ENCODE peak calls at places on chromosomes 3 and 15, in four cellular contexts. One of them, this sample, is unnamed.

GRCh38 chr15:84731774-84732173 is 15.8 kb upstream of the SEC11A start:
- DNase-seq in left ventricle myocardium inferior: no peak
- DNase-seq in activated CD8-positive, alpha-beta memory T cell treated with anti-CD3 and anti-CD28 coated beads for 48 hours: no peak
- DNase-seq in nephron progenitor cell: no peak
- DNase-seq in this sample: no peak

GRCh38 chr3:123028233-123028828 is 768 bp upstream of the SEMA5B start:
- DNase-seq in left ventricle myocardium inferior: no peak
- DNase-seq in activated CD8-positive, alpha-beta memory T cell treated with anti-CD3 and anti-CD28 coated beads for 48 hours: no peak
- DNase-seq in nephron progenitor cell: peak
- DNase-seq in this sample: peak

GRCh38 chr3:75272708-75273107 is 391.4 kb upstream of the FRG2C start:
- DNase-seq in left ventricle myocardium inferior: no peak
- DNase-seq in activated CD8-positive, alpha-beta memory T cell treated with anti-CD3 and anti-CD28 coated beads for 48 hours: no peak
- DNase-seq in nephron progenitor cell: no peak
- DNase-seq in this sample: peak

GRCh38 chr3:73245459-73245858 is 184.0 kb downstream of the EBLN2 start:
- DNase-seq in left ventricle myocardium inferior: no peak
- DNase-seq in activated CD8-positive, alpha-beta memory T cell treated with anti-CD3 and anti-CD28 coated beads for 48 hours: no peak
- DNase-seq in nephron progenitor cell: no peak
- DNase-seq in this sample: no peak

GRCh38 chr3:53969086-53969485 is 77.4 kb upstream of the SELENOK start:
- DNase-seq in left ventricle myocardium inferior: no peak
- DNase-seq in activated CD8-positive, alpha-beta memory T cell treated with anti-CD3 and anti-CD28 coated beads for 48 hours: no peak
- DNase-seq in nephron progenitor cell: no peak
- DNase-seq in this sample: no peak

GRCh38 chr3:95387242-95388021 is 1324.6 kb downstream of the NSUN3 start:
- DNase-seq in left ventricle myocardium inferior: no peak
- DNase-seq in activated CD8-positive, alpha-beta memory T cell treated with anti-CD3 and anti-CD28 coated beads for 48 hours: no peak
- DNase-seq in nephron progenitor cell: no peak
- DNase-seq in this sample: no peak

GRCh38 chr3:16329792-16330061 is 64.7 kb downstream of the OXNAD1 start:
- DNase-seq in left ventricle myocardium inferior: no peak
- DNase-seq in activated CD8-positive, alpha-beta memory T cell treated with anti-CD3 and anti-CD28 coated beads for 48 hours: no peak
- DNase-seq in nephron progenitor cell: no peak
- DNase-seq in this sample: no peak

GRCh38 chr15:65576669-65577068 is 34.3 kb downstream of the INTS14 start:
- DNase-seq in left ventricle myocardium inferior: no peak
- DNase-seq in activated CD8-positive, alpha-beta memory T cell treated with anti-CD3 and anti-CD28 coated beads for 48 hours: no peak
- DNase-seq in nephron progenitor cell: no peak
- DNase-seq in this sample: no peak

GRCh38 chr3:1587426-1587825 is 494.6 kb downstream of the CNTN6 start:
- DNase-seq in left ventricle myocardium inferior: no peak
- DNase-seq in activated CD8-positive, alpha-beta memory T cell treated with anti-CD3 and anti-CD28 coated beads for 48 hours: no peak
- DNase-seq in nephron progenitor cell: no peak
- DNase-seq in this sample: no peak

GRCh38 chr15:31842532-31843195 is 187.7 kb upstream of the CHRNA7 start:
- DNase-seq in left ventricle myocardium inferior: no peak
- DNase-seq in activated CD8-positive, alpha-beta memory T cell treated with anti-CD3 and anti-CD28 coated beads for 48 hours: no peak
- DNase-seq in nephron progenitor cell: no peak
- DNase-seq in this sample: no peak

GRCh38 chr3:66386925-66387650 is 113.7 kb downstream of the LRIG1 start:
- DNase-seq in left ventricle myocardium inferior: no peak
- DNase-seq in activated CD8-positive, alpha-beta memory T cell treated with anti-CD3 and anti-CD28 coated beads for 48 hours: no peak
- DNase-seq in nephron progenitor cell: no peak
- DNase-seq in this sample: no peak

GRCh38 chr3:110069641-110070538 is 732.5 kb upstream of the DPPA4 start:
- DNase-seq in left ventricle myocardium inferior: no peak
- DNase-seq in activated CD8-positive, alpha-beta memory T cell treated with anti-CD3 and anti-CD28 coated beads for 48 hours: no peak
- DNase-seq in nephron progenitor cell: no peak
- DNase-seq in this sample: peak

GRCh38 chr15:36594556-36595090 is 15.2 kb downstream of the CDIN1 start:
- DNase-seq in left ventricle myocardium inferior: no peak
- DNase-seq in activated CD8-positive, alpha-beta memory T cell treated with anti-CD3 and anti-CD28 coated beads for 48 hours: no peak
- DNase-seq in nephron progenitor cell: no peak
- DNase-seq in this sample: no peak

GRCh38 chr3:140343211-140343610 is 334.7 kb upstream of the TRIM42 start:
- DNase-seq in left ventricle myocardium inferior: no peak
- DNase-seq in activated CD8-positive, alpha-beta memory T cell treated with anti-CD3 and anti-CD28 coated beads for 48 hours: no peak
- DNase-seq in nephron progenitor cell: no peak
- DNase-seq in this sample: no peak

GRCh38 chr3:14424711-14425573 is 22.5 kb downstream of the SLC6A6 start:
- DNase-seq in left ventricle myocardium inferior: no peak
- DNase-seq in activated CD8-positive, alpha-beta memory T cell treated with anti-CD3 and anti-CD28 coated beads for 48 hours: no peak
- DNase-seq in nephron progenitor cell: no peak
- DNase-seq in this sample: no peak

GRCh38 chr3:182787302-182788036 is 5.8 kb upstream of the ATP11B start:
- DNase-seq in left ventricle myocardium inferior: no peak
- DNase-seq in activated CD8-positive, alpha-beta memory T cell treated with anti-CD3 and anti-CD28 coated beads for 48 hours: no peak
- DNase-seq in nephron progenitor cell: no peak
- DNase-seq in this sample: no peak

GRCh38 chr3:107100573-107100972 is 276.7 kb upstream of the CCDC54 start:
- DNase-seq in left ventricle myocardium inferior: no peak
- DNase-seq in activated CD8-positive, alpha-beta memory T cell treated with anti-CD3 and anti-CD28 coated beads for 48 hours: no peak
- DNase-seq in nephron progenitor cell: no peak
- DNase-seq in this sample: no peak

GRCh38 chr3:195708626-195709481 is 11.9 kb upstream of the MUC20 start:
- DNase-seq in left ventricle myocardium inferior: no peak
- DNase-seq in activated CD8-positive, alpha-beta memory T cell treated with anti-CD3 and anti-CD28 coated beads for 48 hours: no peak
- DNase-seq in nephron progenitor cell: no peak
- DNase-seq in this sample: no peak

GRCh38 chr15:75095594-75095993 is 72.2 kb downstream of the PPCDC start:
- DNase-seq in left ventricle myocardium inferior: no peak
- DNase-seq in activated CD8-positive, alpha-beta memory T cell treated with anti-CD3 and anti-CD28 coated beads for 48 hours: no peak
- DNase-seq in nephron progenitor cell: no peak
- DNase-seq in this sample: no peak

GRCh38 chr15:31177936-31178335 is 76.4 kb upstream of the TRPM1 start:
- DNase-seq in left ventricle myocardium inferior: no peak
- DNase-seq in activated CD8-positive, alpha-beta memory T cell treated with anti-CD3 and anti-CD28 coated beads for 48 hours: no peak
- DNase-seq in nephron progenitor cell: no peak
- DNase-seq in this sample: no peak

This sample was measured in heart right ventricle.